ENCODE peak calls at places on chromosomes 6 and 20, in five cellular contexts. X is HCT116, A is SK-N-SH, C is HepG2, U is K562. B is an unnamed sample.

GRCh38 chr6:145963216-145964068 is 716 bp downstream of the SHPRH start:
- DNase-seq in X (peak), A (peak), C (no peak), U (peak), B (no peak)

GRCh38 chr20:3068986-3069900 is 2.2 kb upstream of the OXT start:
- DNase-seq in X (no peak), A (no peak), C (peak), U (no peak), B (no peak)

GRCh38 chr6:44151348-44152108 is 7.1 kb upstream of the CAPN11 start:
- DNase-seq in X (peak), A (peak), C (peak), U (peak), B (no peak)

GRCh38 chr6:139570166-139570565 is 195.7 kb upstream of the CITED2 start:
- DNase-seq in X (no peak), A (no peak), C (no peak), U (no peak), B (no peak)

GRCh38 chr20:4720121-4720976 is 1.4 kb upstream of the PRND start:
- DNase-seq in X (peak), A (peak), C (peak), U (peak), B (peak)

GRCh38 chr6:126312013-126312665 is 27.8 kb upstream of the CENPW start:
- DNase-seq in X (peak), A (peak), C (peak), U (peak), B (no peak)

GRCh38 chr6:156789081-156789943 is 12.1 kb downstream of the ARID1B start:
- DNase-seq in X (no peak), A (no peak), C (no peak), U (no peak), B (no peak)

GRCh38 chr6:156687875-156688549 is 89.2 kb upstream of the ARID1B start:
- DNase-seq in X (peak), A (peak), C (no peak), U (peak), B (no peak)

GRCh38 chr6:5286780-5287179 is 25.5 kb downstream of the FARS2 start:
- DNase-seq in X (no peak), A (no peak), C (no peak), U (no peak), B (no peak)

GRCh38 chr6:72374864-72375263 is 247.0 kb upstream of the KCNQ5 start:
- DNase-seq in X (no peak), A (no peak), C (peak), U (no peak), B (no peak)

GRCh38 chr6:20918868-20919267 is 384.6 kb downstream of the CDKAL1 start:
- DNase-seq in X (no peak), A (no peak), C (no peak), U (no peak), B (no peak)

GRCh38 chr6:167683028-167683862 is 143.5 kb upstream of the AFDN start:
- DNase-seq in X (peak), A (no peak), C (peak), U (no peak), B (peak)

GRCh38 chr6:140744648-140745320 is 1370.3 kb upstream of the CITED2 start:
- DNase-seq in X (no peak), A (no peak), C (no peak), U (no peak), B (no peak)

GRCh38 chr6:62217866-62218265 is 68.2 kb downstream of the KHDRBS2 start:
- DNase-seq in X (no peak), A (no peak), C (no peak), U (no peak), B (no peak)

GRCh38 chr20:41160686-41161085 is 23.3 kb downstream of the PLCG1 start:
- DNase-seq in X (no peak), A (no peak), C (no peak), U (no peak), B (no peak)

GRCh38 chr20:46400253-46400652 is 6.2 kb downstream of the ELMO2 start:
- DNase-seq in X (no peak), A (no peak), C (no peak), U (no peak), B (no peak)

GRCh38 chr20:51447765-51448148 is 94.8 kb downstream of the NFATC2 start:
- DNase-seq in X (no peak), A (no peak), C (no peak), U (no peak), B (no peak)
- H3K4me3 ChIP-seq in X (no peak), A (no peak), C (no peak), U (no peak), B (no peak)

GRCh38 chr6:84753173-84753572 is 11.2 kb downstream of the TBX18 start:
- DNase-seq in X (no peak), A (no peak), C (no peak), U (no peak), B (no peak)

GRCh38 chr6:84749181-84749580 is 15.2 kb downstream of the TBX18 start:
- DNase-seq in X (no peak), A (no peak), C (no peak), U (no peak), B (no peak)

GRCh38 chr6:84752118-84752850 is 12.1 kb downstream of the TBX18 start:
- DNase-seq in X (no peak), A (no peak), C (no peak), U (no peak), B (no peak)

GRCh38 chr6:84748331-84748730 is 16.1 kb downstream of the TBX18 start:
- DNase-seq in X (no peak), A (no peak), C (no peak), U (no peak), B (no peak)
- TF ChIP-seq SIN3A in X (no peak), A (no peak), C (no peak), U (no peak), B (no peak)

GRCh38 chr6:149691201-149691600 is 26.7 kb downstream of the LATS1 start:
- DNase-seq in X (no peak), A (no peak), C (no peak), U (no peak), B (no peak)
- TF ChIP-seq REST in X (no peak), A (no peak), C (no peak), U (no peak), B (no peak)

GRCh38 chr6:30877419-30878262 is 6.7 kb upstream of the DDR1 start:
- DNase-seq in X (peak), A (peak), C (peak), U (peak), B (peak)
- H3K4me3 ChIP-seq in X (peak), A (peak), C (peak), U (peak), B (peak)

GRCh38 chr6:104829183-104829958 is 30.3 kb downstream of the HACE1 start:
- DNase-seq in X (no peak), A (no peak), C (no peak), U (no peak), B (no peak)
- TF ChIP-seq SIN3A in X (no peak), A (no peak), C (no peak), U (no peak), B (no peak)

GRCh38 chr20:1685304-1686052 is 27.9 kb upstream of the SIRPG start:
- DNase-seq in X (no peak), A (no peak), C (no peak), U (no peak), B (no peak)

GRCh38 chr20:1686151-1686748 is 28.7 kb upstream of the SIRPG start:
- DNase-seq in X (no peak), A (no peak), C (no peak), U (no peak), B (no peak)

GRCh38 chr20:1688886-1689538 is 31.4 kb upstream of the SIRPG start:
- DNase-seq in X (no peak), A (no peak), C (no peak), U (no peak), B (no peak)

GRCh38 chr20:1684872-1685271 is 27.3 kb upstream of the SIRPG start:
- DNase-seq in X (no peak), A (no peak), C (no peak), U (no peak), B (no peak)

DNA sequence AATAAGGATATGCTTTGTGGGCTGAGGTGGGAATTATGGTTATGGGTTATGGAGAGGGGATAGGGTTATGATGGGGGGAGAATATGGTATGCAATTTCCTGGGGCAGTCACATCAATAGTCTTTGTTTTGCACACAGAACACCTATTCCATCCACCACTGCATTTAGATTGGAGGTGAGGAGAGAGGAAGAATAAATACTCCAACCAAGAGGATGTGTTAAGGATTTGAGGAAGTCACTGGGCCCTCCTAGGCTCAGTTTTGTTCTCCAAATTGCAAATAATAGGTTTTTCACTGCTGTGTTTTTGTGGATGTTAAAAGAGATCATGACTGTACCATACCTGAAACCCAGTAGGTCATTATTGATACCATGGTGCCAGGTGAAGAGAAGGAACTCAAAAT is 29.5 kb upstream of the SIRPG start:
- DNase-seq in X (no peak), A (no peak), C (no peak), U (no peak), B (no peak)
- TF ChIP-seq REST in X (no peak), A (no peak), C (no peak), U (no peak), B (no peak)